ENCODE peak calls at places on chromosomes 4 and X, in nine cellular contexts. One of them, this sample, is unnamed.

GRCh38 chr4:4787421-4787820 is 72.0 kb upstream of the MSX1 start:
- DNase-seq in central memory CD4-positive, alpha-beta T cell: no peak
- DNase-seq in hippocampal formation: no peak
- DNase-seq in NCI-H2029: no peak
- DNase-seq in Right ventricle myocardium superior: no peak
- DNase-seq in neural progenitor cell: no peak
- DNase-seq in occipital lobe: no peak
- DNase-seq in CD4-positive, alpha-beta memory T cell: no peak
- DNase-seq in endodermal cell: no peak
- DNase-seq in this sample: no peak

GRCh38 chr4:57080781-57081650 is 29.2 kb downstream of the IGFBP7 start:
- DNase-seq in central memory CD4-positive, alpha-beta T cell: no peak
- DNase-seq in hippocampal formation: no peak
- DNase-seq in NCI-H2029: no peak
- DNase-seq in Right ventricle myocardium superior: no peak
- DNase-seq in neural progenitor cell: no peak
- DNase-seq in occipital lobe: no peak
- DNase-seq in CD4-positive, alpha-beta memory T cell: no peak
- DNase-seq in endodermal cell: no peak
- DNase-seq in this sample: no peak

GRCh38 chrX:63932006-63932405 is 147.0 kb upstream of the ARHGEF9 start:
- DNase-seq in central memory CD4-positive, alpha-beta T cell: no peak
- DNase-seq in hippocampal formation: no peak
- DNase-seq in NCI-H2029: no peak
- DNase-seq in Right ventricle myocardium superior: no peak
- DNase-seq in neural progenitor cell: no peak
- DNase-seq in occipital lobe: no peak
- DNase-seq in CD4-positive, alpha-beta memory T cell: no peak
- DNase-seq in endodermal cell: no peak
- DNase-seq in this sample: no peak

GRCh38 chrX:8586953-8587352 is 122.3 kb downstream of the VCX3B start:
- DNase-seq in central memory CD4-positive, alpha-beta T cell: no peak
- DNase-seq in hippocampal formation: no peak
- DNase-seq in NCI-H2029: no peak
- DNase-seq in Right ventricle myocardium superior: no peak
- DNase-seq in neural progenitor cell: no peak
- DNase-seq in occipital lobe: no peak
- DNase-seq in CD4-positive, alpha-beta memory T cell: no peak
- DNase-seq in endodermal cell: no peak
- DNase-seq in this sample: no peak

GRCh38 chr4:183483997-183484396 is 20.9 kb upstream of the ING2 start:
- DNase-seq in central memory CD4-positive, alpha-beta T cell: no peak
- DNase-seq in hippocampal formation: no peak
- DNase-seq in NCI-H2029: no peak
- DNase-seq in Right ventricle myocardium superior: no peak
- DNase-seq in neural progenitor cell: no peak
- DNase-seq in occipital lobe: no peak
- DNase-seq in CD4-positive, alpha-beta memory T cell: no peak
- DNase-seq in endodermal cell: no peak
- DNase-seq in this sample: no peak

GRCh38 chr4:4593596-4593995 is 51.7 kb upstream of the STX18 start:
- DNase-seq in central memory CD4-positive, alpha-beta T cell: no peak
- DNase-seq in hippocampal formation: no peak
- DNase-seq in NCI-H2029: no peak
- DNase-seq in Right ventricle myocardium superior: no peak
- DNase-seq in neural progenitor cell: no peak
- DNase-seq in occipital lobe: no peak
- DNase-seq in CD4-positive, alpha-beta memory T cell: no peak
- DNase-seq in endodermal cell: no peak
- DNase-seq in this sample: no peak

GRCh38 chr4:104906274-104906673 is 240.4 kb upstream of the TET2 start:
- DNase-seq in central memory CD4-positive, alpha-beta T cell: no peak
- DNase-seq in hippocampal formation: no peak
- DNase-seq in NCI-H2029: no peak
- DNase-seq in Right ventricle myocardium superior: no peak
- DNase-seq in neural progenitor cell: no peak
- DNase-seq in occipital lobe: no peak
- DNase-seq in CD4-positive, alpha-beta memory T cell: no peak
- DNase-seq in endodermal cell: no peak
- DNase-seq in this sample: no peak

GRCh38 chr4:174248407-174248806 is 35.1 kb downstream of the FBXO8 start:
- DNase-seq in central memory CD4-positive, alpha-beta T cell: no peak
- DNase-seq in hippocampal formation: no peak
- DNase-seq in NCI-H2029: no peak
- DNase-seq in Right ventricle myocardium superior: no peak
- DNase-seq in neural progenitor cell: no peak
- DNase-seq in occipital lobe: no peak
- DNase-seq in CD4-positive, alpha-beta memory T cell: no peak
- DNase-seq in endodermal cell: no peak
- DNase-seq in this sample: no peak

GRCh38 chrX:13412208-13412600 is 92.4 kb upstream of the ATXN3L start:
- DNase-seq in central memory CD4-positive, alpha-beta T cell: no peak
- DNase-seq in hippocampal formation: no peak
- DNase-seq in NCI-H2029: no peak
- DNase-seq in Right ventricle myocardium superior: no peak
- DNase-seq in neural progenitor cell: no peak
- DNase-seq in occipital lobe: no peak
- DNase-seq in CD4-positive, alpha-beta memory T cell: no peak
- DNase-seq in endodermal cell: peak
- DNase-seq in this sample: no peak

GRCh38 chr4:85808104-85808503 is 333.2 kb downstream of the ARHGAP24 start:
- DNase-seq in central memory CD4-positive, alpha-beta T cell: no peak
- DNase-seq in hippocampal formation: no peak
- DNase-seq in NCI-H2029: no peak
- DNase-seq in Right ventricle myocardium superior: no peak
- DNase-seq in neural progenitor cell: no peak
- DNase-seq in occipital lobe: no peak
- DNase-seq in CD4-positive, alpha-beta memory T cell: no peak
- DNase-seq in endodermal cell: no peak
- DNase-seq in this sample: no peak

GRCh38 chr4:76947369-76947768 is 2.2 kb upstream of the SEPTIN11 start:
- DNase-seq in central memory CD4-positive, alpha-beta T cell: no peak
- DNase-seq in hippocampal formation: no peak
- DNase-seq in NCI-H2029: no peak
- DNase-seq in Right ventricle myocardium superior: no peak
- DNase-seq in neural progenitor cell: no peak
- DNase-seq in occipital lobe: no peak
- DNase-seq in CD4-positive, alpha-beta memory T cell: no peak
- DNase-seq in endodermal cell: peak
- DNase-seq in this sample: no peak

GRCh38 chr4:145882594-145882993 is 56.0 kb downstream of the ZNF827 start:
- DNase-seq in central memory CD4-positive, alpha-beta T cell: no peak
- DNase-seq in hippocampal formation: peak
- DNase-seq in NCI-H2029: no peak
- DNase-seq in Right ventricle myocardium superior: no peak
- DNase-seq in neural progenitor cell: no peak
- DNase-seq in occipital lobe: peak
- DNase-seq in CD4-positive, alpha-beta memory T cell: no peak
- DNase-seq in endodermal cell: no peak
- DNase-seq in this sample: no peak

GRCh38 chrX:12292996-12293765 is 154.9 kb downstream of the FRMPD4 start:
- DNase-seq in central memory CD4-positive, alpha-beta T cell: no peak
- DNase-seq in hippocampal formation: no peak
- DNase-seq in NCI-H2029: no peak
- DNase-seq in Right ventricle myocardium superior: no peak
- DNase-seq in neural progenitor cell: no peak
- DNase-seq in occipital lobe: no peak
- DNase-seq in CD4-positive, alpha-beta memory T cell: no peak
- DNase-seq in endodermal cell: no peak
- DNase-seq in this sample: no peak

GRCh38 chr4:139208404-139208945 is 31.5 kb upstream of the ELF2 start:
- DNase-seq in central memory CD4-positive, alpha-beta T cell: peak
- DNase-seq in hippocampal formation: no peak
- DNase-seq in NCI-H2029: peak
- DNase-seq in Right ventricle myocardium superior: no peak
- DNase-seq in neural progenitor cell: no peak
- DNase-seq in occipital lobe: no peak
- DNase-seq in CD4-positive, alpha-beta memory T cell: peak
- DNase-seq in endodermal cell: no peak
- DNase-seq in this sample: no peak

GRCh38 chrX:38311743-38312142 is 15.6 kb downstream of the RPGR start:
- DNase-seq in central memory CD4-positive, alpha-beta T cell: no peak
- DNase-seq in hippocampal formation: no peak
- DNase-seq in NCI-H2029: no peak
- DNase-seq in Right ventricle myocardium superior: no peak
- DNase-seq in neural progenitor cell: no peak
- DNase-seq in occipital lobe: no peak
- DNase-seq in CD4-positive, alpha-beta memory T cell: no peak
- DNase-seq in endodermal cell: no peak
- DNase-seq in this sample: no peak

GRCh38 chrX:117610049-117610448 is 506.6 kb downstream of the KLHL13 start:
- DNase-seq in central memory CD4-positive, alpha-beta T cell: no peak
- DNase-seq in hippocampal formation: no peak
- DNase-seq in NCI-H2029: no peak
- DNase-seq in Right ventricle myocardium superior: no peak
- DNase-seq in neural progenitor cell: no peak
- DNase-seq in occipital lobe: no peak
- DNase-seq in CD4-positive, alpha-beta memory T cell: no peak
- DNase-seq in endodermal cell: no peak
- DNase-seq in this sample: no peak

GRCh38 chr4:20992002-20992401 is 291.7 kb downstream of the PACRGL start:
- DNase-seq in central memory CD4-positive, alpha-beta T cell: no peak
- DNase-seq in hippocampal formation: no peak
- DNase-seq in NCI-H2029: no peak
- DNase-seq in Right ventricle myocardium superior: no peak
- DNase-seq in neural progenitor cell: no peak
- DNase-seq in occipital lobe: no peak
- DNase-seq in CD4-positive, alpha-beta memory T cell: no peak
- DNase-seq in endodermal cell: no peak
- DNase-seq in this sample: no peak

GRCh38 chrX:71111141-71111843 is at the start of gene IL2RG:
- DNase-seq in central memory CD4-positive, alpha-beta T cell: peak
- DNase-seq in hippocampal formation: no peak
- DNase-seq in NCI-H2029: no peak
- DNase-seq in Right ventricle myocardium superior: no peak
- DNase-seq in neural progenitor cell: no peak
- DNase-seq in occipital lobe: no peak
- DNase-seq in CD4-positive, alpha-beta memory T cell: peak
- DNase-seq in endodermal cell: no peak
- DNase-seq in this sample: no peak

GRCh38 chr4:166527500-166527899 is 654.5 kb downstream of the TLL1 start:
- DNase-seq in central memory CD4-positive, alpha-beta T cell: no peak
- DNase-seq in hippocampal formation: no peak
- DNase-seq in NCI-H2029: no peak
- DNase-seq in Right ventricle myocardium superior: no peak
- DNase-seq in neural progenitor cell: peak
- DNase-seq in occipital lobe: no peak
- DNase-seq in CD4-positive, alpha-beta memory T cell: no peak
- DNase-seq in endodermal cell: peak
- DNase-seq in this sample: no peak

GRCh38 chr4:83149885-83150562 is 35.5 kb upstream of the PLAC8 start:
- DNase-seq in central memory CD4-positive, alpha-beta T cell: no peak
- DNase-seq in hippocampal formation: no peak
- DNase-seq in NCI-H2029: no peak
- DNase-seq in Right ventricle myocardium superior: no peak
- DNase-seq in neural progenitor cell: no peak
- DNase-seq in occipital lobe: no peak
- DNase-seq in CD4-positive, alpha-beta memory T cell: no peak
- DNase-seq in endodermal cell: no peak
- DNase-seq in this sample: no peak

GRCh38 chr4:146472404-146472803 is 49.3 kb downstream of the SLC10A7 start:
- DNase-seq in central memory CD4-positive, alpha-beta T cell: no peak
- DNase-seq in hippocampal formation: no peak
- DNase-seq in NCI-H2029: no peak
- DNase-seq in Right ventricle myocardium superior: no peak
- DNase-seq in neural progenitor cell: peak
- DNase-seq in occipital lobe: no peak
- DNase-seq in CD4-positive, alpha-beta memory T cell: no peak
- DNase-seq in endodermal cell: peak
- DNase-seq in this sample: peak

GRCh38 chrX:74179936-74180454 is 124.0 kb upstream of the ZCCHC13 start:
- DNase-seq in central memory CD4-positive, alpha-beta T cell: no peak
- DNase-seq in hippocampal formation: no peak
- DNase-seq in NCI-H2029: no peak
- DNase-seq in Right ventricle myocardium superior: no peak
- DNase-seq in neural progenitor cell: no peak
- DNase-seq in occipital lobe: no peak
- DNase-seq in CD4-positive, alpha-beta memory T cell: no peak
- DNase-seq in endodermal cell: no peak
- DNase-seq in this sample: no peak

GRCh38 chr4:7341486-7342222 is 93.1 kb downstream of the PSAPL1 start:
- DNase-seq in central memory CD4-positive, alpha-beta T cell: no peak
- DNase-seq in hippocampal formation: no peak
- DNase-seq in NCI-H2029: no peak
- DNase-seq in Right ventricle myocardium superior: no peak
- DNase-seq in neural progenitor cell: no peak
- DNase-seq in occipital lobe: no peak
- DNase-seq in CD4-positive, alpha-beta memory T cell: no peak
- DNase-seq in endodermal cell: no peak
- DNase-seq in this sample: no peak

This sample was measured in WTC11.